ENCODE peak calls at places on chromosomes 11 and 22, in seven cellular contexts. One of them, this sample, is unnamed.

GRCh38 chr11:15783619-15784018 is 572.7 kb downstream of the SOX6 start:
- DNase-seq in uterus: no peak
- DNase-seq in upper lobe of left lung: no peak
- DNase-seq in body of pancreas: no peak
- DNase-seq in gastrocnemius medialis: no peak
- DNase-seq in tibial nerve: no peak
- DNase-seq in transverse colon: no peak
- DNase-seq in this sample: no peak

GRCh38 chr22:49807780-49808708 is 19.6 kb downstream of the BRD1 start:
- DNase-seq in uterus: no peak
- DNase-seq in upper lobe of left lung: peak; percentile 42
- DNase-seq in body of pancreas: no peak
- DNase-seq in gastrocnemius medialis: no peak
- DNase-seq in tibial nerve: no peak
- DNase-seq in transverse colon: no peak
- DNase-seq in this sample: no peak

GRCh38 chr11:9219572-9219971 is 45.6 kb downstream of the DENND5A start:
- DNase-seq in uterus: peak; percentile 38
- DNase-seq in upper lobe of left lung: no peak
- DNase-seq in body of pancreas: no peak
- DNase-seq in gastrocnemius medialis: peak; percentile 25
- DNase-seq in tibial nerve: peak; percentile 41
- DNase-seq in transverse colon: no peak
- DNase-seq in this sample: no peak

GRCh38 chr11:9362393-9362863 is 22.0 kb upstream of the IPO7 start:
- DNase-seq in uterus: no peak
- DNase-seq in upper lobe of left lung: no peak
- DNase-seq in body of pancreas: no peak
- DNase-seq in gastrocnemius medialis: no peak
- DNase-seq in tibial nerve: no peak
- DNase-seq in transverse colon: no peak
- DNase-seq in this sample: peak; percentile 34

GRCh38 chr11:17230867-17231851 is 23.4 kb upstream of the PIK3C2A start:
- DNase-seq in uterus: no peak
- DNase-seq in upper lobe of left lung: no peak
- DNase-seq in body of pancreas: no peak
- DNase-seq in gastrocnemius medialis: no peak
- DNase-seq in tibial nerve: no peak
- DNase-seq in transverse colon: no peak
- DNase-seq in this sample: no peak

GRCh38 chr11:35146074-35146521 is 7.1 kb downstream of the CD44 start:
- DNase-seq in uterus: no peak
- DNase-seq in upper lobe of left lung: peak; percentile 77
- DNase-seq in body of pancreas: no peak
- DNase-seq in gastrocnemius medialis: no peak
- DNase-seq in tibial nerve: no peak
- DNase-seq in transverse colon: peak; percentile 50
- DNase-seq in this sample: no peak

GRCh38 chr11:71302534-71302909 is 50.1 kb upstream of the SHANK2 start:
- DNase-seq in uterus: no peak
- DNase-seq in upper lobe of left lung: no peak
- DNase-seq in body of pancreas: no peak
- DNase-seq in gastrocnemius medialis: no peak
- DNase-seq in tibial nerve: peak; percentile 1
- DNase-seq in transverse colon: no peak
- DNase-seq in this sample: no peak

GRCh38 chr11:125166347-125166841 is 1.8 kb downstream of the PKNOX2 start:
- DNase-seq in uterus: no peak
- DNase-seq in upper lobe of left lung: no peak
- DNase-seq in body of pancreas: peak; percentile 54
- DNase-seq in gastrocnemius medialis: peak; percentile 39
- DNase-seq in tibial nerve: no peak
- DNase-seq in transverse colon: no peak
- DNase-seq in this sample: no peak

GRCh38 chr11:2310786-2311455 is 9.1 kb downstream of the TSPAN32 start:
- DNase-seq in uterus: no peak
- DNase-seq in upper lobe of left lung: no peak
- DNase-seq in body of pancreas: no peak
- DNase-seq in gastrocnemius medialis: no peak
- DNase-seq in tibial nerve: no peak
- DNase-seq in transverse colon: no peak
- DNase-seq in this sample: no peak

GRCh38 chr22:33986167-33986771 is 66.0 kb upstream of the LARGE1 start:
- DNase-seq in uterus: no peak
- DNase-seq in upper lobe of left lung: no peak
- DNase-seq in body of pancreas: no peak
- DNase-seq in gastrocnemius medialis: no peak
- DNase-seq in tibial nerve: no peak
- DNase-seq in transverse colon: no peak
- DNase-seq in this sample: no peak

GRCh38 chr11:111520565-111520964 is 6.0 kb downstream of the HOATZ start:
- DNase-seq in uterus: no peak
- DNase-seq in upper lobe of left lung: no peak
- DNase-seq in body of pancreas: no peak
- DNase-seq in gastrocnemius medialis: no peak
- DNase-seq in tibial nerve: no peak
- DNase-seq in transverse colon: no peak
- DNase-seq in this sample: no peak

DNA sequence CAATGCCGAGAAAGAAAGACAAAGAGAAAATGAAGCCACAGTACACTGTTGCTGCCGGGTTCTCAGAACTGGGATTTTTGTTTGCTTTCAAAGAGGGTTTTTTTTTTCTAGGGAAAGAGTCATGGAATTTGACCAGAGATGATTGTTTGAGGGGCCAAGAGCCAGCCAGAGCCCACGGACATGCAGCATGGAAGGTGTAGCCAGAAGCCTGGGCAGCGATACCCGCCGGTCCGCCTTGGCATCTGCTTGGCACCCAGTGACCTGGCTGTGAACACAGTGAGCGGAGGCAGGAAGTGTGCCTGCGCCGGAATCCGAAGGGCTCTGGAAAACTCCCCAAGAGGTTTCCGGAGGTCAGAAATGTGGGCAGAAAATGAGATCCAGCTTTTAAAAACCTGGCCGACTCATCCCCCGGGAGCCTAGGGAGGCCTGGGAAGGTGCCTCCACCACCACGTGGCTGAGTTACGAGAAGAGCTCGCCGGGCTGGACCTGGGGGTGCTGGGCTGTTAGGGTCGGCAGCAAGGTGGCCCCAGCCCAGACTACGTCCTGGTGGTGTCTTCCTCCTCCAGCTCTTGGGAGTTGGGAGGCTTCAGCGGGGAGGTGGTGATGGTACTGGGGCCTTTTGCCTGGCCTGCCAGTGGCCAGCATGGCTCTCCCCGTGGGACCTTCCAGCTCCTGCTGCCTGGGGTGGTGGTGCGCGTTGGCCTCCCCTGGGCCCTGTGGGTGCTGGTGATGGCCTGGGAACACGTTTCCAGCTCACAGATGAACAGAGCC is 61.6 kb upstream of the PPARA start:
- DNase-seq in uterus: peak; percentile 50
- DNase-seq in upper lobe of left lung: peak; percentile 66
- DNase-seq in body of pancreas: peak; percentile 86
- DNase-seq in gastrocnemius medialis: peak; percentile 87
- DNase-seq in tibial nerve: no peak
- DNase-seq in transverse colon: no peak
- DNase-seq in this sample: no peak
- TF ChIP-seq POLR2A in uterus: no peak
- TF ChIP-seq POLR2A in upper lobe of left lung: no peak
- TF ChIP-seq POLR2A in body of pancreas: no peak
- TF ChIP-seq POLR2A in gastrocnemius medialis: no peak
- TF ChIP-seq POLR2A in tibial nerve: no peak
- TF ChIP-seq POLR2A in transverse colon: no peak
- TF ChIP-seq POLR2A in this sample: no peak

GRCh38 chr11:46617451-46618314 is at the start of gene ATG13:
- DNase-seq in uterus: peak; percentile 72
- DNase-seq in upper lobe of left lung: peak; percentile 86
- DNase-seq in body of pancreas: peak; percentile 80
- DNase-seq in gastrocnemius medialis: peak; percentile 78
- DNase-seq in tibial nerve: peak; percentile 82
- DNase-seq in transverse colon: peak; percentile 87
- DNase-seq in this sample: peak; percentile 82
- TF ChIP-seq POLR2A in uterus: no peak
- TF ChIP-seq POLR2A in upper lobe of left lung: peak; percentile 60
- TF ChIP-seq POLR2A in body of pancreas: no peak
- TF ChIP-seq POLR2A in gastrocnemius medialis: no peak
- TF ChIP-seq POLR2A in tibial nerve: no peak
- TF ChIP-seq POLR2A in transverse colon: no peak
- TF ChIP-seq POLR2A in this sample: no peak

DNA sequence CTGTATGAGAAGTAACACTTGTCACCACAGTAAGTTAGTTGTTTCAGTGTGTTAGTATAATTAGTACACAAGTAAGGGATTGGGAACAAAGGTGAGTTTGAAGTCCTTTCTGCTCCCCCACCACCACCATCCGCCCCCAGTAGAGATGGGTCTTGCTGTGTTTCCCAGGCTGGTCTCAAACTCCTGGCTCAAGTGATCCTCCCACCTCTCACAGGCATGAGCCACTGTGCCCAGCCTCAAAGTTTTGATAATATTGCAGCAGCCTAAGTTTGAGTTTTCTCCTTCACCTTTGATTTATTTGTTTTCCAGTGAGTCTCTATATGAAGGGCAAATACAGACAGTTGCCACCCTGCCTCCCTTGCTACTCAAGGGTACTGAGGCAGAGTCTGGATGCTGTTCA is 23.7 kb upstream of the GRK2 start:
- DNase-seq in uterus: no peak
- DNase-seq in upper lobe of left lung: no peak
- DNase-seq in body of pancreas: no peak
- DNase-seq in gastrocnemius medialis: no peak
- DNase-seq in tibial nerve: no peak
- DNase-seq in transverse colon: no peak
- DNase-seq in this sample: no peak
- TF ChIP-seq POLR2A in uterus: no peak
- TF ChIP-seq POLR2A in upper lobe of left lung: no peak
- TF ChIP-seq POLR2A in body of pancreas: no peak
- TF ChIP-seq POLR2A in gastrocnemius medialis: no peak
- TF ChIP-seq POLR2A in tibial nerve: no peak
- TF ChIP-seq POLR2A in transverse colon: no peak
- TF ChIP-seq POLR2A in this sample: no peak

GRCh38 chr11:66720223-66720898 is 8.7 kb downstream of the SPTBN2 start:
- DNase-seq in uterus: no peak
- DNase-seq in upper lobe of left lung: peak; percentile 74
- DNase-seq in body of pancreas: peak; percentile 99
- DNase-seq in gastrocnemius medialis: no peak
- DNase-seq in tibial nerve: no peak
- DNase-seq in transverse colon: peak; percentile 51
- DNase-seq in this sample: peak; percentile 70
- TF ChIP-seq POLR2A in uterus: no peak
- TF ChIP-seq POLR2A in upper lobe of left lung: no peak
- TF ChIP-seq POLR2A in body of pancreas: peak; percentile 72
- TF ChIP-seq POLR2A in gastrocnemius medialis: no peak
- TF ChIP-seq POLR2A in tibial nerve: no peak
- TF ChIP-seq POLR2A in transverse colon: peak; percentile 11
- TF ChIP-seq POLR2A in this sample: no peak

GRCh38 chr22:30290679-30291333 is 1.5 kb upstream of the CASTOR1 start:
- DNase-seq in uterus: peak; percentile 75
- DNase-seq in upper lobe of left lung: peak; percentile 94
- DNase-seq in body of pancreas: peak; percentile 96
- DNase-seq in gastrocnemius medialis: peak; percentile 76
- DNase-seq in tibial nerve: peak; percentile 90
- DNase-seq in transverse colon: peak; percentile 74
- DNase-seq in this sample: peak; percentile 94
- TF ChIP-seq POLR2A in uterus: peak; percentile 61
- TF ChIP-seq POLR2A in upper lobe of left lung: no peak
- TF ChIP-seq POLR2A in body of pancreas: no peak
- TF ChIP-seq POLR2A in gastrocnemius medialis: peak; percentile 35
- TF ChIP-seq POLR2A in tibial nerve: peak; percentile 45
- TF ChIP-seq POLR2A in transverse colon: no peak
- TF ChIP-seq POLR2A in this sample: no peak

GRCh38 chr22:36355894-36356293 is 31.9 kb downstream of the MYH9 start:
- DNase-seq in uterus: no peak
- DNase-seq in upper lobe of left lung: no peak
- DNase-seq in body of pancreas: peak; percentile 71
- DNase-seq in gastrocnemius medialis: no peak
- DNase-seq in tibial nerve: no peak
- DNase-seq in transverse colon: no peak
- DNase-seq in this sample: no peak

GRCh38 chr22:36350751-36351594 is 36.8 kb downstream of the MYH9 start:
- DNase-seq in uterus: no peak
- DNase-seq in upper lobe of left lung: peak; percentile 77
- DNase-seq in body of pancreas: peak; percentile 71
- DNase-seq in gastrocnemius medialis: no peak
- DNase-seq in tibial nerve: no peak
- DNase-seq in transverse colon: no peak
- DNase-seq in this sample: no peak

GRCh38 chr22:36351921-36352774 is 35.6 kb downstream of the MYH9 start:
- DNase-seq in uterus: no peak
- DNase-seq in upper lobe of left lung: peak; percentile 59
- DNase-seq in body of pancreas: peak; percentile 64
- DNase-seq in gastrocnemius medialis: no peak
- DNase-seq in tibial nerve: no peak
- DNase-seq in transverse colon: no peak
- DNase-seq in this sample: no peak

GRCh38 chr22:36355362-36355761 is 32.4 kb downstream of the MYH9 start:
- DNase-seq in uterus: no peak
- DNase-seq in upper lobe of left lung: no peak
- DNase-seq in body of pancreas: no peak
- DNase-seq in gastrocnemius medialis: no peak
- DNase-seq in tibial nerve: no peak
- DNase-seq in transverse colon: no peak
- DNase-seq in this sample: no peak

GRCh38 chr22:36352775-36353507 is 34.8 kb downstream of the MYH9 start:
- DNase-seq in uterus: no peak
- DNase-seq in upper lobe of left lung: no peak
- DNase-seq in body of pancreas: peak; percentile 93
- DNase-seq in gastrocnemius medialis: no peak
- DNase-seq in tibial nerve: peak; percentile 82
- DNase-seq in transverse colon: no peak
- DNase-seq in this sample: peak; percentile 76
- TF ChIP-seq POLR2A in uterus: no peak
- TF ChIP-seq POLR2A in upper lobe of left lung: no peak
- TF ChIP-seq POLR2A in body of pancreas: no peak
- TF ChIP-seq POLR2A in gastrocnemius medialis: no peak
- TF ChIP-seq POLR2A in tibial nerve: no peak
- TF ChIP-seq POLR2A in transverse colon: no peak
- TF ChIP-seq POLR2A in this sample: no peak

GRCh38 chr22:43923631-43924548 is at the start of gene PNPLA3:
- DNase-seq in uterus: peak; percentile 80
- DNase-seq in upper lobe of left lung: peak; percentile 89
- DNase-seq in body of pancreas: peak; percentile 87
- DNase-seq in gastrocnemius medialis: peak; percentile 86
- DNase-seq in tibial nerve: peak; percentile 84
- DNase-seq in transverse colon: peak; percentile 87
- DNase-seq in this sample: peak; percentile 96
- TF ChIP-seq POLR2A in uterus: peak; percentile 36
- TF ChIP-seq POLR2A in upper lobe of left lung: no peak
- TF ChIP-seq POLR2A in body of pancreas: peak; percentile 25
- TF ChIP-seq POLR2A in gastrocnemius medialis: peak; percentile 83
- TF ChIP-seq POLR2A in tibial nerve: peak; percentile 49
- TF ChIP-seq POLR2A in transverse colon: peak; percentile 12
- TF ChIP-seq POLR2A in this sample: no peak

GRCh38 chr11:792873-793272 is 3.0 kb upstream of the CEND1 start:
- DNase-seq in uterus: no peak
- DNase-seq in upper lobe of left lung: no peak
- DNase-seq in body of pancreas: no peak
- DNase-seq in gastrocnemius medialis: no peak
- DNase-seq in tibial nerve: no peak
- DNase-seq in transverse colon: no peak
- DNase-seq in this sample: no peak
- TF ChIP-seq POLR2A in uterus: no peak
- TF ChIP-seq POLR2A in upper lobe of left lung: no peak
- TF ChIP-seq POLR2A in body of pancreas: no peak
- TF ChIP-seq POLR2A in gastrocnemius medialis: no peak
- TF ChIP-seq POLR2A in tibial nerve: no peak
- TF ChIP-seq POLR2A in transverse colon: no peak
- TF ChIP-seq POLR2A in this sample: no peak